ENCODE peak calls at places on chromosomes 5 and 9, in six cellular contexts. S, K, H, B, Z and G are unnamed samples.

GRCh38 chr9:120894404-120895226 is 17.6 kb upstream of the PHF19 start:
- DNase-seq in S (peak; percentile 22), K (no peak), Z (peak; percentile 40), H (no peak), B (no peak), G (no peak)

GRCh38 chr9:109652971-109653370 is 127.0 kb upstream of the PALM2AKAP2 start:
- DNase-seq in Z (peak; percentile 45), B (no peak), S (no peak), H (no peak), K (no peak), G (peak; percentile 27)

GRCh38 chr5:138874771-138875628 is at the start of gene LRRTM2:
- DNase-seq in H (no peak), Z (peak; percentile 66), S (no peak), K (no peak), B (no peak), G (peak; percentile 70)

GRCh38 chr5:114325552-114325951 is 36.3 kb upstream of the KCNN2 start:
- DNase-seq in S (no peak), B (no peak), H (no peak), K (no peak), Z (peak; percentile 13), G (peak; percentile 4)

GRCh38 chr5:163104496-163104895 is 332.9 kb upstream of the CCNG1 start:
- DNase-seq in S (no peak), H (no peak), B (no peak), K (no peak), Z (no peak), G (no peak)

GRCh38 chr5:5363045-5363444 is 59.4 kb upstream of the ICE1 start:
- DNase-seq in S (no peak), B (no peak), H (no peak), Z (no peak), K (no peak), G (no peak)

GRCh38 chr5:109740329-109740728 is 50.6 kb downstream of the MAN2A1 start:
- DNase-seq in H (no peak), K (no peak), S (no peak), B (no peak), Z (no peak), G (peak; percentile 19)

GRCh38 chr5:173653822-173654523 is 37.5 kb upstream of the BOD1 start:
- DNase-seq in S (no peak), B (no peak), K (no peak), H (no peak), Z (no peak), G (no peak)

GRCh38 chr9:109232449-109232848 is 65.4 kb upstream of the FRRS1L start:
- DNase-seq in Z (peak; percentile 31), B (no peak), H (no peak), S (no peak), K (no peak), G (peak; percentile 56)

GRCh38 chr5:79535477-79536192 is 21.7 kb upstream of the HOMER1 start:
- DNase-seq in S (no peak), H (no peak), K (no peak), B (no peak), Z (no peak), G (peak; percentile 11)
- TF ChIP-seq CTCF in S (peak; percentile 33), H (no peak), K (peak; percentile 28), B (no peak), Z (no peak), G (peak; percentile 40)

DNA sequence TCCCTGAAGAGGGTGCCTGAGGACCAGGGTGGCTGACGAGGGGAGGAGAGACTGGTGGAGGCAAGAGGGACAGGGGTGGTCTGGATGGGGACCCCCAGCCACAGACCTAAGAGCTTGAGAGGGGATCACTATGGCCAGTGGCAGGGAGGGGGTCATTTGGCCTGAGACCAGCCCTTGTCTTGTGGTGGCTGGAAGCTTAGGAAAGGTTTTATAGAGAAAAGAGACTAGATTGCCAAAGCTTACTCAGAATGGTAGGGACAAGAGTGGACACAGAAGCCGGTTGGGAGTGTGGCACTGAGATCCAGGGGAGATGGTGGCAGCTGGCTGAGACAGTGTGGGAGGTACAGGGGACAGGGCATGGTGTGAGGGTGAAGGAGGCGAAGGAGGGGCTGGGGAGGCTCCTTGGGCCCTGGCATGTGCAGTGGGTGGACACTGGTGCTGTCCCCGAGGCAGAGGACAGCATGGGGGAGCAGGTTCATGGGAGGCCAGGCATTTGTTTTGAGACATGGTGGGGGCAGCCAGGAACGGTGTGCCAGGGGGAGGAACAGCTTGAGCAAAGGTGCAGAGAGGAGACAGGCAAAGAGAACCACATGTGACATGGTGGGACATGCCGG is 123.0 kb downstream of the C9orf50 start:
- DNase-seq in Z (no peak), B (no peak), H (no peak), S (no peak), K (no peak), G (no peak)
- TF ChIP-seq CTCF in Z (no peak), B (no peak), H (no peak), S (no peak), K (no peak), G (no peak)

GRCh38 chr5:59525957-59526356 is 367.6 kb downstream of the PDE4D start:
- DNase-seq in B (no peak), Z (peak; percentile 62), S (no peak), H (no peak), K (no peak), G (peak; percentile 57)
- TF ChIP-seq CTCF in B (no peak), Z (peak; percentile 4), S (no peak), H (no peak), K (no peak), G (no peak)

GRCh38 chr9:7238244-7238637 is 480.5 kb downstream of the KDM4C start:
- DNase-seq in K (no peak), B (no peak), H (no peak), Z (no peak), S (no peak), G (no peak)

GRCh38 chr9:7237473-7238243 is 479.9 kb downstream of the KDM4C start:
- DNase-seq in B (no peak), K (no peak), Z (peak; percentile 56), H (no peak), S (no peak), G (no peak)

GRCh38 chr9:7236186-7236585 is 478.4 kb downstream of the KDM4C start:
- DNase-seq in B (no peak), K (no peak), H (no peak), S (no peak), Z (no peak), G (no peak)

GRCh38 chr9:7233516-7233915 is 475.7 kb downstream of the KDM4C start:
- DNase-seq in B (no peak), H (no peak), S (no peak), Z (no peak), K (no peak), G (no peak)

DNA sequence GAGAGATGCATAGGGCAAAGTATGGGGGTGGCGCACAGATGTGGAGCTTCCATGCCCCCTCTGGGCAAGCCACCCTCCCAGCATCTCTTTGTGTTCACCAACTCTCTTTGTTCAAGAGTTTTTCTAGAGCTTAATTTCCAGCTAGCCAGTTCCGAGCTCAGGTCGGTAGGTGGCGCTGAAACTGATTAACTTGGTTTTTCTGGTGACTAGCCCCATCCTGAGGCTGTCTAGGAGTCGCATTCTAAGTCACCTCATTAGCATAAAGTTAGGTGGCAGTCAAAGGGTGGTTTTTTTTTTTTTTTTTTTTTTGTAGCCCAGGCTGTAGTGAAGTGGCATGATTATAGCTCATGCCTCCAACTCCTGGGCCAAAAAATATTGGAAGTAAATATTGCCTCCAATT is 476.4 kb downstream of the KDM4C start:
- DNase-seq in K (no peak), Z (peak; percentile 59), H (no peak), B (no peak), S (peak; percentile 23), G (peak; percentile 20)
- TF ChIP-seq CTCF in K (no peak), Z (peak; percentile 72), H (peak; percentile 21), B (no peak), S (peak; percentile 89), G (peak; percentile 78)